ENCODE peak calls at places on chromosomes 11 and 22, in nine cellular contexts. E, W, N, P, T, Q, L, R and O are unnamed samples.
A peak's percentile ranks its signal among the peaks of the same experiment; 100 is the strongest.

GRCh38 chr11:115761348-115761747 is 257.1 kb upstream of the CADM1 start:
- DNase-seq in E (peak; percentile 70), W (no peak), N (peak; percentile 55), P (no peak), T (no peak), Q (no peak), L (no peak), R (no peak), O (no peak)

GRCh38 chr22:24159650-24160049 is 21.6 kb upstream of the SUSD2 start:
- DNase-seq in E (no peak), W (no peak), N (no peak), P (no peak), T (no peak), Q (no peak), L (no peak), R (no peak), O (no peak)

GRCh38 chr11:70636659-70637058 is 238.3 kb downstream of the CTTN start:
- DNase-seq in E (no peak), W (no peak), N (no peak), P (no peak), T (no peak), Q (no peak), L (no peak), R (no peak), O (no peak)

GRCh38 chr22:47705350-47705749 is 942.9 kb downstream of the TBC1D22A start:
- DNase-seq in E (no peak), W (no peak), N (no peak), P (no peak), T (no peak), Q (no peak), L (no peak), R (no peak), O (no peak)

GRCh38 chr22:43401233-43401632 is 10.6 kb upstream of the MPPED1 start:
- DNase-seq in E (peak; percentile 23), W (no peak), N (peak; percentile 13), P (no peak), T (no peak), Q (no peak), L (no peak), R (no peak), O (no peak)

GRCh38 chr11:114929351-114929750 is 251.0 kb downstream of the NXPE2 start:
- DNase-seq in E (no peak), W (no peak), N (no peak), P (no peak), T (no peak), Q (no peak), L (no peak), R (no peak), O (no peak)

GRCh38 chr11:111982019-111982464 is 43.2 kb upstream of the DLAT start:
- DNase-seq in E (peak; percentile 53), W (peak; percentile 77), N (peak; percentile 75), P (no peak), T (peak; percentile 35), Q (peak; percentile 73), L (no peak), R (peak; percentile 39), O (peak; percentile 39)

GRCh38 chr22:20229916-20230775 is 38.0 kb downstream of the RTN4R start:
- DNase-seq in E (peak; percentile 75), W (no peak), N (no peak), P (no peak), T (no peak), Q (no peak), L (no peak), R (no peak), O (no peak)

GRCh38 chr11:41051919-41052630 is 407.4 kb downstream of the LRRC4C start:
- DNase-seq in E (no peak), W (no peak), N (no peak), P (no peak), T (no peak), Q (no peak), L (no peak), R (no peak), O (no peak)

GRCh38 chr11:92841719-92842118 is 127.7 kb upstream of the MTNR1B start:
- DNase-seq in E (no peak), W (no peak), N (no peak), P (no peak), T (no peak), Q (no peak), L (no peak), R (no peak), O (no peak)

GRCh38 chr11:36056160-36056751 is 112.4 kb downstream of the LDLRAD3 start:
- DNase-seq in E (no peak), W (no peak), N (no peak), P (no peak), T (no peak), Q (no peak), L (no peak), R (peak; percentile 55), O (no peak)

GRCh38 chr11:34050967-34051348 is 573 bp upstream of the CAPRIN1 start:
- DNase-seq in E (no peak), W (no peak), N (no peak), P (no peak), T (no peak), Q (no peak), L (no peak), R (no peak), O (no peak)

GRCh38 chr11:64620286-64620962 is 29.4 kb downstream of the SLC22A12 start:
- DNase-seq in E (no peak), W (no peak), N (no peak), P (no peak), T (no peak), Q (peak; percentile 74), L (no peak), R (peak; percentile 19), O (no peak)

GRCh38 chr11:128098840-128099239 is 488.5 kb downstream of the ETS1 start:
- DNase-seq in E (no peak), W (no peak), N (no peak), P (no peak), T (no peak), Q (no peak), L (no peak), R (no peak), O (no peak)

GRCh38 chr11:24502425-24502824 is 5.6 kb downstream of the LUZP2 start:
- DNase-seq in E (no peak), W (no peak), N (no peak), P (no peak), T (no peak), Q (no peak), L (no peak), R (no peak), O (no peak)

DNA sequence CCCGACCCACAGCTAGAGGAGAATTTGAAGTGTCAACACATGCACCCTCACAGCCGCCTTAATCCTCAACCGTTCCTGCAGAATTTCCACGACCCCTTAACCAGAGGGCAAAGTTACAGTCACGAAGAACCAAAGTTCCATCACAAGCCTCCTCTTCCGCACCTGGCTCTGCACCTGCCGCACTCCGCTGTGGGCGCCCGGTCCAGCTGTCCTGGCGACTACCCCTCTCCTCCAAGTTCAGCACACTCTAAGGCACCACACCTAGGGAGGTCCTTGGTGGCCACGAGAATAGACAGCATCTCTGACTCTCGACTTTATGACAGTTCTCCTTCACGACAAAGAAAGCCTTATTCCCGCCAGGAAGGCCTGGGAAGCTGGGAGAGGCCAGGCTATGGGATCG is 71.8 kb downstream of the ZC3H12C start:
- DNase-seq in E (no peak), W (no peak), N (no peak), P (peak; percentile 47), T (no peak), Q (no peak), L (no peak), R (no peak), O (no peak)
- H3K36me3 ChIP-seq in E (peaks cover 2% of the 10 kb centered on the region), W (no peaks in the 10 kb centered on the region), N (peaks cover 23% of the 10 kb centered on the region), P (peaks cover 34% of the 10 kb centered on the region), T (no peaks in the 10 kb centered on the region), Q (peaks cover 5% of the 10 kb centered on the region), L (peaks cover 50% of the 10 kb centered on the region), R (peaks cover 11% of the 10 kb centered on the region), O (no peaks in the 10 kb centered on the region)

GRCh38 chr22:21965762-21966288 is 13.2 kb upstream of the PPM1F start:
- DNase-seq in E (no peak), W (no peak), N (no peak), P (no peak), T (no peak), Q (no peak), L (no peak), R (no peak), O (no peak)

GRCh38 chr22:21963790-21964211 is 11.2 kb upstream of the PPM1F start:
- DNase-seq in E (no peak), W (no peak), N (no peak), P (no peak), T (no peak), Q (no peak), L (no peak), R (no peak), O (no peak)

GRCh38 chr22:21963286-21963685 is 10.6 kb upstream of the PPM1F start:
- DNase-seq in E (no peak), W (no peak), N (no peak), P (no peak), T (no peak), Q (no peak), L (no peak), R (no peak), O (no peak)

GRCh38 chr22:21964918-21965484 is 12.4 kb upstream of the PPM1F start:
- DNase-seq in E (no peak), W (no peak), N (no peak), P (no peak), T (no peak), Q (no peak), L (no peak), R (no peak), O (no peak)

DNA sequence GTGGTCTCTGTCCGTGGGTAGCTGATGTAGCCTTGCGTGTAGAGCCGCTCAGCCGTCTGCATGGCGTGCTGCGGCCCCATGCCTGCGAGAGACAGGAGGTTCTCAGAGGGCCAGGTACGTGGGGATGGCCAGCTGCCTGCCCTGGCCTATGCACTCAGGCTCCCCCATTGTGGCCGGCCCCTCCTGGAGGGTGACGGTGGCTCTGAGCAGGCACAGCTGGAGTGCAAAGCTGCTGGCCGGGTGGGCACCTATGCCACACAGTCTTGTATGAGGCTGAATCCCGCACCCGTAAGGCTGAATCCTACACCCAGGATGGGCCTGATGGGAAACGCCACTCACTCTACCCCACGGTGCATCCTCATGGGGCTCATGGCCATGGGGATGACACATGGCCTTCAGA is 11.6 kb upstream of the PPM1F start:
- DNase-seq in E (no peak), W (no peak), N (no peak), P (no peak), T (no peak), Q (no peak), L (no peak), R (no peak), O (no peak)
- H3K36me3 ChIP-seq in E (peaks cover 8% of the 10 kb centered on the region), W (peaks cover 95% of the 10 kb centered on the region), N (peaks cover 93% of the 10 kb centered on the region), P (peaks cover 78% of the 10 kb centered on the region), T (peaks cover 50% of the 10 kb centered on the region), Q (peaks cover 39% of the 10 kb centered on the region), L (peaks cover 91% of the 10 kb centered on the region), R (peaks cover 45% of the 10 kb centered on the region), O (peaks cover 5% of the 10 kb centered on the region)

DNA sequence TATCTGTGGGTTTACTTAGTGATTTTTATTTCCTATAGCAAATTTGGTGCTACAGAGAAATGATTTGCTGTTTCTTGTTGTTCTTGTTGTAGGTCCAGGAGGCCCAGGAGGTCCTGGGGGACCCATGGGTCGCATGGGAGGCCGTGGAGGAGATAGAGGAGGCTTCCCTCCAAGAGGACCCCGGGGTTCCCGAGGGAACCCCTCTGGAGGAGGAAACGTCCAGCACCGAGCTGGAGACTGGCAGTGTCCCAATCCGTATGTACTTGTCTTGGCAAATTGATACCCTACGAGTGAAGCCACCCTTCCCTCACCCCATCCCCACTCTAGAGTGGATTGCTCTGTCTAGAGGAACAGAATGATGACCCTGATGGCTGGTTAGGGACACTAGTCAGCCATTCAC is 7.8 kb upstream of the GAS2L1 start:
- DNase-seq in E (no peak), W (no peak), N (no peak), P (no peak), T (no peak), Q (no peak), L (no peak), R (no peak), O (no peak)
- H3K36me3 ChIP-seq in E (peaks cover 29% of the 10 kb centered on the region), W (peaks cover 81% of the 10 kb centered on the region), N (peaks cover 76% of the 10 kb centered on the region), P (peaks cover 70% of the 10 kb centered on the region), T (peaks cover 62% of the 10 kb centered on the region), Q (peaks cover 66% of the 10 kb centered on the region), L (peaks cover 76% of the 10 kb centered on the region), R (peaks cover 18% of the 10 kb centered on the region), O (peaks cover 4% of the 10 kb centered on the region)

GRCh38 chr22:40408718-40409612 is 38.6 kb downstream of the SGSM3 start:
- DNase-seq in E (no peak), W (no peak), N (peak; percentile 14), P (no peak), T (no peak), Q (no peak), L (no peak), R (no peak), O (no peak)
- H3K36me3 ChIP-seq in E (peaks cover 7% of the 10 kb centered on the region), W (peaks cover 94% of the 10 kb centered on the region), N (peaks cover 85% of the 10 kb centered on the region), P (peaks cover 86% of the 10 kb centered on the region), T (peaks cover 60% of the 10 kb centered on the region), Q (peaks cover 6% of the 10 kb centered on the region), L (peaks cover 83% of the 10 kb centered on the region), R (peaks cover 43% of the 10 kb centered on the region), O (peaks cover 7% of the 10 kb centered on the region)